ENCODE peak calls at places on chromosome 3, in nine cellular contexts. X, Z, O, P, A, Y, F, V and N are unnamed samples.

GRCh38 chr3:45110185-45110833 is 35.9 kb downstream of the CDCP1 start:
- DNase-seq in Y (no peak), F (peak), O (no peak), A (no peak), P (peak), V (peak), X (no peak), Z (no peak), N (peak)

GRCh38 chr3:20185364-20185732 is 658 bp downstream of the SGO1 start:
- DNase-seq in Y (peak), X (no peak), F (no peak), P (peak), O (no peak), V (no peak), A (no peak), Z (no peak), N (peak)

GRCh38 chr3:16482770-16483531 is 30.5 kb downstream of the RFTN1 start:
- DNase-seq in V (no peak), X (peak), F (peak), O (no peak), Z (peak), A (no peak), P (peak), Y (no peak), N (no peak)

GRCh38 chr3:134239538-134239937 is 11.1 kb downstream of the RYK start:
- DNase-seq in Z (no peak), V (no peak), P (peak), Y (no peak), X (no peak), F (no peak), A (no peak), O (no peak), N (no peak)

GRCh38 chr3:110583373-110583935 is 488.2 kb upstream of the NECTIN3 start:
- DNase-seq in Z (no peak), Y (peak), X (no peak), V (no peak), F (no peak), P (no peak), A (no peak), O (no peak), N (no peak)

GRCh38 chr3:101303089-101303731 is 17.2 kb downstream of the IMPG2 start:
- DNase-seq in X (no peak), Y (no peak), V (peak), A (no peak), F (no peak), O (no peak), Z (no peak), P (no peak), N (no peak)

GRCh38 chr3:128226794-128227399 is 73.6 kb downstream of the EEFSEC start:
- DNase-seq in Y (peak), P (peak), A (no peak), X (no peak), Z (no peak), V (peak), O (peak), F (no peak), N (peak)

GRCh38 chr3:177124882-177125281 is 72.4 kb downstream of the TBL1XR1 start:
- DNase-seq in Z (no peak), A (no peak), Y (no peak), F (no peak), X (no peak), V (no peak), P (no peak), O (no peak), N (no peak)

GRCh38 chr3:188282871-188283270 is 128.9 kb downstream of the LPP start:
- DNase-seq in X (no peak), A (no peak), V (no peak), Y (no peak), F (no peak), Z (no peak), O (no peak), P (no peak), N (no peak)

GRCh38 chr3:143383433-143383832 is 263.9 kb downstream of the CHST2 start:
- DNase-seq in A (no peak), Y (no peak), P (no peak), F (no peak), X (no peak), V (no peak), O (no peak), Z (no peak), N (no peak)

GRCh38 chr3:84439476-84439875 is 519.3 kb upstream of the CADM2 start:
- DNase-seq in V (no peak), Z (no peak), A (no peak), F (no peak), O (no peak), Y (no peak), P (no peak), X (no peak), N (no peak)

GRCh38 chr3:157469571-157470294 is 33.1 kb downstream of the PTX3 start:
- DNase-seq in Z (no peak), X (no peak), P (no peak), O (no peak), Y (no peak), F (no peak), A (no peak), V (no peak), N (no peak)

GRCh38 chr3:176041812-176042211 is 1155.5 kb downstream of the TBL1XR1 start:
- DNase-seq in P (no peak), V (peak), O (no peak), X (no peak), F (no peak), Z (no peak), A (no peak), Y (no peak), N (no peak)

DNA sequence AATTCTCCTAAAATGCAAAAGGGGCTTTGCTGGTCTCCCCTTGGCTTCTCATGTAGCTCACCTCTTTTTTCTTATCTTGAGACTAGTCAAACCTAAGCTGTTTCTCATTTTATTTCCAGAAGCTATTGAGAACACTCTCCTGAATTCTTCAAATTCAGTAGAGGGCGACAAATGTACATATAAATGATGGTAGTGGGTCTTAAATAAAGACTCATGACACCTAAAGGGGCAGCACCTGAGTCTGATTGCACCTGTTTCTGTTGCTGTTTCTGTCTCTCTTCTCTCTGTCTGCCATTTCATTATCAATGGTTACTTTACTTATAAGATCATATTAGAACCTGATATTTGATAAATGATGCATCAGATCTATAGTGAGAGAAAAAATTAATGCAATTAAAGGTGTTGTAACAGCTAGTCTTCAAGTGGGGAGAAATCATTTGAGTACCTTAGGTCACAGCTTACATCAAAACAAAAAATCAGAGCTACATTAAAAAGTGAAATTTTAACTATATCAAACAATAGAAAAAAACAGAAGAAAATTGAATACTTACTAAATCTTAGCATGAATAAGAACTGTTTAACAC is 7.0 kb downstream of the ADIPOQ start:
- DNase-seq in Y (peak), X (no peak), V (peak), A (no peak), O (no peak), P (peak), F (no peak), Z (no peak), N (no peak)
- TF ChIP-seq CTCF in Y (peak), X (peak), V (peak), A (no peak), O (peak), P (peak), F (peak), Z (peak), N (peak)

DNA sequence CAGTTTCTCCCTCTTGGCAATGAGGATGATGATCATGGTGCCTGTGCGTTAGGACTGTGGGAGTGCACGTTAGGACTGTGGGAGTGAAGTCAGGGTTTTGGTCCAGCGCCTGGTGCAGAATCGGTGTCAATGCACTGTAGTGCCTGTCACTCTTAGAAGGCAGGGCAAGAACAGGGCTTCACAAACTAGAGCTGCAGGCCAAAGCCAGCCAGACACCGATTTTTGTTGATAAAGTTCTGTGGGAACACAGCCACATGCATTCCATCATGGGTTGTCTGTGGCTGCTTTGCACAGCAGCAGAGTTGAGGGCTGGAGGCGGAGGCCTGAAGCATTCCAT is 32.6 kb upstream of the NR2C2 start:
- DNase-seq in F (no peak), O (no peak), V (no peak), X (no peak), A (no peak), Z (no peak), P (no peak), Y (no peak), N (no peak)
- TF ChIP-seq CTCF in F (no peak), O (no peak), V (no peak), X (no peak), A (no peak), Z (no peak), P (no peak), Y (no peak), N (no peak)

DNA sequence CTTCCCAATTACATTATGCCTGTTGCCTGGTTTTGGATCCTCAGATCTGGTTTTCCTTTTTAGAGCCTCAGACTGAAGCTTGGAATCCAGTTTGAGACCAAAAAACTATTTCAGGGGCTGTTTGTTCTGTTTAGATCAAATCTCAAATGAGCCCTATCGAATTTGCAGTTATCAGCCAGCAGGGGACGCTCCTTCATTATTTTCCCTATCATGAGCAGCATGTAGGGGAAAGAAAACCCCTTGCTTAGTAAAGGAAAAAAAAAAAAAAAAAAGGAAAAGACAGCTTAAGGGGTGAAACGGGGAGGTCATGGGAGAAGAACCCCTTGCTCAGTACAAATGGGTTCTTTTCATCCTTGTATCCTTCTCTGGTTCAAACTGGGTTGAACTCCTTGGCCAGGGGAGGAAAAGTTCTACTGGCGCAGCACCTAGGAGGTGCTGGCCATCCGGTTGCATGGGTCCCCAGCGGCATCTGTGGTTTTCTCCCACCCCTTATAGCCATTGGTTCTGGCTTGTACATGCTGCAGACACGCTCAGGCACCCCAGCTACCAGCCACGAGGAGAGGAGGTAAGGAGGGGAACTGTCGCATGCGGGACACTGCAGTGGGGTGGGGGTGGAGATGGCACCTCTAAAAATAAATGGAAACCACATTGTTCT is 1375.1 kb upstream of the ALCAM start:
- DNase-seq in P (peak), A (no peak), Z (no peak), V (peak), F (no peak), O (no peak), X (no peak), Y (peak), N (no peak)
- TF ChIP-seq CTCF in P (no peak), A (no peak), Z (peak), V (peak), F (no peak), O (peak), X (no peak), Y (peak), N (peak)

GRCh38 chr3:38163117-38163870 is 2.0 kb upstream of the OXSR1 start:
- DNase-seq in V (no peak), Z (no peak), X (no peak), F (no peak), P (no peak), A (no peak), Y (peak), O (no peak), N (peak)
- TF ChIP-seq CTCF in V (no peak), Z (no peak), X (peak), F (peak), P (no peak), A (no peak), Y (peak), O (peak), N (peak)

GRCh38 chr3:34504755-34505154 is 706.3 kb downstream of the PDCD6IP start:
- DNase-seq in X (no peak), Z (no peak), A (no peak), P (no peak), O (no peak), F (no peak), V (no peak), Y (no peak), N (no peak)
- TF ChIP-seq CTCF in X (no peak), Z (no peak), A (no peak), P (no peak), O (no peak), F (no peak), V (no peak), Y (no peak), N (no peak)

DNA sequence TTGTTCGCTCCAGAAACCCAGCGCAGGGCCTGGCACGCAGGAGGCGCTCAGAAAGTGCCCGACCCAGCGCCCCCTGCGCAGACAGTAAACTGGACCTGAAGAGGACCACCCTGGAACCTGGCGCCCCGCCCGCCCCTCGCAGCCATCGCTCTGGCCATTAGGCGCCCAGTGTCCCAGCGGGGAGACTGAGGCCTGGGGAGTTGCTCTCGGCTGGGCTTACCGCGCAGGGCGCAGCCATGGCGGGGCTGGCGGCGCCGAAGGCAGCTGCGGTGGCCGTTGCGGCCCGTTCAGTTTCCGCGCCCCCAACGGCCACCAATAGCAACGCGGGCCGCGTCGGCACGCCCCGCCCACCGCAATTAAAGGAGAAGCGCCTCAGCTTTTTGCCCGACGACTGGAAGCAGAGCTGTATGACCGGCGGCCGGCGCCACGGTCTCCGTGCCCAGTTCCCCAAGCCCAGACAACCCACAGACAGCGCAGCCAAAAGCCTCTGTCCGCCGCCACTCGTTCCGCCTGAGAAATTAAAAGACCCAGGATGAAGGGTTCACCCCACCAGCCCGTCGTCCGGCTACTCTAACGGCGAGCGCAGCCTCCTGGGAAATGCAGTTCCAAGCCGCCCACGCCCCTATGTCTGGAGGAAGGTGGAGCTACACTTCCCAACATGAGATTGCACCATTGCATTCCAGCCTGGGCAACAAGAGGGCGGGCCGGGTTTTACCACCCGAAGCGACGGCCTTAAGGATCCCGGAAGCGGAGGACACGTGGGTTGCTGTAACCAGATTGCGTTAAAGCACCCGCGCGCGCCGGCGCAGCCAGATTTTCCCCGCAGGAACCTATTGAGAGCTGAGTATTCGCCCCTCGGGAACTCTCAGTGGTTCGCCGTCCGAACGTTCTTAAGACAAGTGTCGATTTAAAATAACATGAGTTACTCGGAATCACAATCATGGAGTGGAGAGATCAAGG is at the start of gene POC1A:
- DNase-seq in V (peak), X (peak), Y (peak), F (peak), A (peak), Z (peak), P (peak), O (peak), N (peak)
- TF ChIP-seq CTCF in V (peak), X (peak), Y (peak), F (peak), A (no peak), Z (peak), P (no peak), O (no peak), N (no peak)

GRCh38 chr3:42355612-42356011 is 54.8 kb downstream of the LYZL4 start:
- DNase-seq in X (no peak), V (no peak), Y (no peak), A (no peak), Z (no peak), P (no peak), O (no peak), F (no peak), N (no peak)
- TF ChIP-seq CTCF in X (no peak), V (no peak), Y (no peak), A (no peak), Z (no peak), P (no peak), O (no peak), F (no peak), N (no peak)

DNA sequence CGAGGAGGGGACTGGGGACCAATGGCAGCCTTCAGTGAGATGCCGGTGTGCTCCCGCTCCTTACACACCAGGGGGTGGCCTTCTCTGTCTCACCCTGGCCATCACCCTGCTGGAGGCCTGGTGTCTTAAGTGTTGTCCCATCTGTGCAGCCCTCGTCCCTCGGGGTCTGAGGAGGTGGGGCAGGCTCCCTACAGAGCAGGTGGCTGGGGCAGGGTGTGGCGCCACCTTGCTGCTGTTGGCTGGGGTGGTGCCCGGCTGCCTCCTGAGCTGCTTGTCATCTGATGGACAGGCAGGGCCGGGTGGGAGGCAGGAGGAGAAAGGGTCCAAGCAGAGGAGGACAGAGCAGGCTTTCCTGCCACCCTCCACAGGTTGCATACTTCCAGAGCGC is 25.9 kb downstream of the PTPN23 start:
- DNase-seq in Y (no peak), F (no peak), V (no peak), P (no peak), A (no peak), O (no peak), Z (no peak), X (no peak), N (no peak)
- TF ChIP-seq CTCF in Y (no peak), F (no peak), V (no peak), P (no peak), A (no peak), O (no peak), Z (no peak), X (no peak), N (peak)